ENCODE peak calls at places on chromosomes 1 and 21, in nine cellular contexts. One of them, this sample, is unnamed.

GRCh38 chr1:156963621-156964020 is 43.2 kb downstream of the LRRC71 start:
- DNase-seq in A673: no peak
- DNase-seq in heart right ventricle: no peak
- DNase-seq in pancreas: no peak
- DNase-seq in right atrium auricular region: no peak
- DNase-seq in uterus: no peak
- DNase-seq in stomach: no peak
- DNase-seq in left ventricle myocardium inferior: peak; percentile 22
- DNase-seq in psoas muscle: no peak
- DNase-seq in this sample: no peak

GRCh38 chr21:42486551-42486950 is 9.5 kb downstream of the RSPH1 start:
- DNase-seq in heart right ventricle: no peak
- DNase-seq in uterus: no peak
- DNase-seq in pancreas: no peak
- DNase-seq in left ventricle myocardium inferior: no peak
- DNase-seq in right atrium auricular region: no peak
- DNase-seq in A673: no peak
- DNase-seq in stomach: no peak
- DNase-seq in psoas muscle: no peak
- DNase-seq in this sample: no peak

GRCh38 chr1:204453141-204453772 is 41.3 kb downstream of the PIK3C2B start:
- DNase-seq in left ventricle myocardium inferior: no peak
- DNase-seq in right atrium auricular region: no peak
- DNase-seq in stomach: peak; percentile 46
- DNase-seq in A673: peak; percentile 96
- DNase-seq in heart right ventricle: no peak
- DNase-seq in pancreas: no peak
- DNase-seq in psoas muscle: no peak
- DNase-seq in uterus: no peak
- DNase-seq in this sample: no peak

GRCh38 chr1:192589813-192590212 is 14.2 kb downstream of the RGS1 start:
- DNase-seq in heart right ventricle: no peak
- DNase-seq in uterus: no peak
- DNase-seq in left ventricle myocardium inferior: no peak
- DNase-seq in stomach: no peak
- DNase-seq in pancreas: no peak
- DNase-seq in right atrium auricular region: no peak
- DNase-seq in A673: no peak
- DNase-seq in psoas muscle: no peak
- DNase-seq in this sample: no peak

GRCh38 chr1:203556047-203556851 is 62.3 kb downstream of the OPTC start:
- DNase-seq in left ventricle myocardium inferior: peak; percentile 72
- DNase-seq in uterus: peak; percentile 89
- DNase-seq in psoas muscle: peak; percentile 75
- DNase-seq in right atrium auricular region: peak; percentile 75
- DNase-seq in A673: no peak
- DNase-seq in heart right ventricle: peak; percentile 69
- DNase-seq in pancreas: no peak
- DNase-seq in stomach: no peak
- DNase-seq in this sample: peak; percentile 88

GRCh38 chr1:215083408-215083961 is 948 bp downstream of the KCNK2 start:
- DNase-seq in heart right ventricle: no peak
- DNase-seq in left ventricle myocardium inferior: no peak
- DNase-seq in stomach: no peak
- DNase-seq in uterus: no peak
- DNase-seq in psoas muscle: peak; percentile 15
- DNase-seq in pancreas: peak; percentile 47
- DNase-seq in A673: no peak
- DNase-seq in right atrium auricular region: no peak
- DNase-seq in this sample: peak; percentile 80

GRCh38 chr1:172442843-172443565 is 865 bp downstream of the PIGC start:
- DNase-seq in A673: no peak
- DNase-seq in stomach: no peak
- DNase-seq in pancreas: no peak
- DNase-seq in heart right ventricle: no peak
- DNase-seq in uterus: no peak
- DNase-seq in right atrium auricular region: no peak
- DNase-seq in psoas muscle: no peak
- DNase-seq in left ventricle myocardium inferior: no peak
- DNase-seq in this sample: no peak

GRCh38 chr21:44049606-44050005 is 37.5 kb downstream of the TRAPPC10 start:
- DNase-seq in right atrium auricular region: no peak
- DNase-seq in pancreas: peak; percentile 18
- DNase-seq in uterus: no peak
- DNase-seq in A673: no peak
- DNase-seq in stomach: no peak
- DNase-seq in left ventricle myocardium inferior: no peak
- DNase-seq in psoas muscle: no peak
- DNase-seq in heart right ventricle: no peak
- DNase-seq in this sample: no peak

GRCh38 chr1:187390157-187390556 is 561.4 kb downstream of the PLA2G4A start:
- DNase-seq in pancreas: no peak
- DNase-seq in stomach: no peak
- DNase-seq in heart right ventricle: no peak
- DNase-seq in right atrium auricular region: no peak
- DNase-seq in psoas muscle: no peak
- DNase-seq in uterus: no peak
- DNase-seq in left ventricle myocardium inferior: no peak
- DNase-seq in A673: peak; percentile 23
- DNase-seq in this sample: no peak

GRCh38 chr1:101959456-101959855 is 37.3 kb downstream of the OLFM3 start:
- DNase-seq in A673: no peak
- DNase-seq in psoas muscle: no peak
- DNase-seq in pancreas: no peak
- DNase-seq in left ventricle myocardium inferior: no peak
- DNase-seq in uterus: no peak
- DNase-seq in stomach: no peak
- DNase-seq in heart right ventricle: no peak
- DNase-seq in right atrium auricular region: no peak
- DNase-seq in this sample: no peak

GRCh38 chr1:180614746-180615145 is 17.1 kb upstream of the XPR1 start:
- DNase-seq in psoas muscle: no peak
- DNase-seq in stomach: no peak
- DNase-seq in left ventricle myocardium inferior: no peak
- DNase-seq in uterus: no peak
- DNase-seq in heart right ventricle: no peak
- DNase-seq in right atrium auricular region: no peak
- DNase-seq in pancreas: no peak
- DNase-seq in A673: no peak
- DNase-seq in this sample: no peak

GRCh38 chr1:54160351-54160750 is 7.6 kb upstream of the CDCP2 start:
- DNase-seq in psoas muscle: no peak
- DNase-seq in pancreas: no peak
- DNase-seq in heart right ventricle: no peak
- DNase-seq in stomach: no peak
- DNase-seq in uterus: no peak
- DNase-seq in A673: no peak
- DNase-seq in left ventricle myocardium inferior: no peak
- DNase-seq in right atrium auricular region: no peak
- DNase-seq in this sample: no peak

GRCh38 chr1:55654750-55655149 is 439.6 kb upstream of the USP24 start:
- DNase-seq in heart right ventricle: no peak
- DNase-seq in psoas muscle: no peak
- DNase-seq in uterus: peak; percentile 48
- DNase-seq in right atrium auricular region: no peak
- DNase-seq in left ventricle myocardium inferior: no peak
- DNase-seq in stomach: no peak
- DNase-seq in pancreas: no peak
- DNase-seq in A673: no peak
- DNase-seq in this sample: no peak

GRCh38 chr21:44375686-44376320 is 22.4 kb downstream of the TRPM2 start:
- DNase-seq in psoas muscle: no peak
- DNase-seq in pancreas: no peak
- DNase-seq in right atrium auricular region: no peak
- DNase-seq in stomach: no peak
- DNase-seq in uterus: no peak
- DNase-seq in left ventricle myocardium inferior: no peak
- DNase-seq in heart right ventricle: no peak
- DNase-seq in A673: no peak
- DNase-seq in this sample: no peak

GRCh38 chr1:196887515-196888239 is at the start of gene CFHR4:
- DNase-seq in right atrium auricular region: no peak
- DNase-seq in A673: no peak
- DNase-seq in heart right ventricle: no peak
- DNase-seq in left ventricle myocardium inferior: no peak
- DNase-seq in uterus: no peak
- DNase-seq in stomach: no peak
- DNase-seq in psoas muscle: no peak
- DNase-seq in pancreas: no peak
- DNase-seq in this sample: no peak

GRCh38 chr1:202852163-202852904 is 36.6 kb downstream of the RABIF start:
- DNase-seq in left ventricle myocardium inferior: no peak
- DNase-seq in psoas muscle: no peak
- DNase-seq in pancreas: no peak
- DNase-seq in heart right ventricle: no peak
- DNase-seq in uterus: no peak
- DNase-seq in A673: peak; percentile 68
- DNase-seq in stomach: peak; percentile 63
- DNase-seq in right atrium auricular region: no peak
- DNase-seq in this sample: no peak

GRCh38 chr1:215824245-215824644 is 257.1 kb downstream of the KCTD3 start:
- DNase-seq in pancreas: no peak
- DNase-seq in left ventricle myocardium inferior: no peak
- DNase-seq in psoas muscle: no peak
- DNase-seq in right atrium auricular region: no peak
- DNase-seq in uterus: no peak
- DNase-seq in stomach: no peak
- DNase-seq in heart right ventricle: no peak
- DNase-seq in A673: peak; percentile 4
- DNase-seq in this sample: no peak

DNA sequence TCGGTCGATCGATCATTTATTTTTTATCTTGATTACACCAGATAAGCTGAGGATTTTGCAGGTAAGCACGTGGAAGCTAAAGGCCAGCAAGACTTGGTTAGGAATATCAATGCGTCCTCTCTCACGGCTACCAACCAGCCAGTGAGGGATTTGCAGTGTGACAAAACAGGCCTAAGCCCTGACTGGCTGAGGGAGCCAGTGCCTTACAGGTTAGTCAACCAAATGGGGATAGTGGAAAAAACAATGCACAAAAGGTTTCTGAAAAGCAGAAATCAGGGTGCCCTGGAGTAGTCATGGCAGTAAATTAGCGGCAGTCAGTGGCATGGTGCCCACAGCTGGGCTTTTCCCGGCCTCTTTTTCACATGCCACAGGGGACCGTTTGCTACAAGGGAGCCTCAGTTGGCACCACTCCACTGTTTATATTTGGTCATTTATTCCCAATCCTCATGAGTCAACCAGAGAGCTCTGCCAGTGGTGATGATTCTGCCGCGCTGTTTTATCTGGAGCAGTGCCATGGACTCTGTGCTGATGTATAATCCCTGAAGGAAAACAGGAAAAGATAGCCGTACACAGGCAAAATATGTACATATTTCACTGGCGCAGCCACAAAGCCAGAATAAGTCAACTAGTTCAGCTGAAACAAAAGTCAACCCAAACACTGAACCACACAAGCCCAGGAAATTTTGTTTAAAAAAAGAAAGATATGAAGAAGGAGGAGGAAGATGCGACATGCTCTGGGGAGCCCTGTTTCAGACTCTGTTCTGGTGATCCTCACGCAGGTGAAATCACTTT is 167.7 kb downstream of the RHOU start:
- DNase-seq in left ventricle myocardium inferior: peak; percentile 64
- DNase-seq in A673: peak; percentile 76
- DNase-seq in pancreas: peak; percentile 92
- DNase-seq in uterus: peak; percentile 95
- DNase-seq in psoas muscle: peak; percentile 71
- DNase-seq in heart right ventricle: peak; percentile 63
- DNase-seq in stomach: peak; percentile 89
- DNase-seq in right atrium auricular region: peak; percentile 96
- DNase-seq in this sample: peak; percentile 92
- TF ChIP-seq CTCF in left ventricle myocardium inferior: no peak
- TF ChIP-seq CTCF in A673: no peak
- TF ChIP-seq CTCF in pancreas: no peak
- TF ChIP-seq CTCF in uterus: no peak
- TF ChIP-seq CTCF in psoas muscle: no peak
- TF ChIP-seq CTCF in heart right ventricle: no peak
- TF ChIP-seq CTCF in stomach: no peak
- TF ChIP-seq CTCF in right atrium auricular region: no peak
- TF ChIP-seq CTCF in this sample: no peak

GRCh38 chr1:3130268-3130667 is 61.3 kb downstream of the PRDM16 start:
- DNase-seq in left ventricle myocardium inferior: no peak
- DNase-seq in A673: no peak
- DNase-seq in heart right ventricle: no peak
- DNase-seq in uterus: no peak
- DNase-seq in psoas muscle: no peak
- DNase-seq in right atrium auricular region: no peak
- DNase-seq in stomach: no peak
- DNase-seq in pancreas: no peak
- DNase-seq in this sample: no peak
- H3K4me1 ChIP-seq in left ventricle myocardium inferior: peaks cover 92% of the 10 kb centered on the region
- H3K4me1 ChIP-seq in A673: no peaks in the 10 kb centered on the region
- H3K4me1 ChIP-seq in heart right ventricle: peaks cover 76% of the 10 kb centered on the region
- H3K4me1 ChIP-seq in uterus: peaks cover 11% of the 10 kb centered on the region
- H3K4me1 ChIP-seq in psoas muscle: peaks cover 17% of the 10 kb centered on the region
- H3K4me1 ChIP-seq in right atrium auricular region: no peaks in the 10 kb centered on the region
- H3K4me1 ChIP-seq in stomach: peaks cover 87% of the 10 kb centered on the region
- H3K4me1 ChIP-seq in pancreas: peaks cover 50% of the 10 kb centered on the region
- H3K4me1 ChIP-seq in this sample: no peaks in the 10 kb centered on the region

DNA sequence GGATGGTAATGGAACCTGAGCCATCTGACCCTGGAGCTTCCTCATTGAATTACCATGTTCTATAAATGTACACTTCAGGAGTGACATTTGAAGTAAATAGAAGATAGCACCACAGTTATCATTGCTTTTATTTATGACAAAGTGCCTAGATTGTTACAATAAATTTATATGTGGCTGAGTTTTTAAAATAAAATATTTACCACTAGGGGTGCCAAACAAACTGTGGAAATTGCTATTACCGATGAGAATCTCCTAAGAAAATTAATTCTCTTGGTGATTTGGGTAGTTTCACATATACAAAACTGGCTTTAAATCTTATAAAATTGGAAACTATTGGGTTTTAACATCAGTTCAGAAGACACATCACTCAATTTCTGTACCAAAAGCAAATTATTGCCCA is 1.4 kb upstream of the TNR start:
- DNase-seq in pancreas: no peak
- DNase-seq in right atrium auricular region: no peak
- DNase-seq in heart right ventricle: no peak
- DNase-seq in left ventricle myocardium inferior: no peak
- DNase-seq in stomach: no peak
- DNase-seq in uterus: no peak
- DNase-seq in A673: no peak
- DNase-seq in psoas muscle: no peak
- DNase-seq in this sample: no peak
- TF ChIP-seq CTCF in pancreas: no peak
- TF ChIP-seq CTCF in right atrium auricular region: peak; percentile 39
- TF ChIP-seq CTCF in heart right ventricle: no peak
- TF ChIP-seq CTCF in left ventricle myocardium inferior: no peak
- TF ChIP-seq CTCF in stomach: no peak
- TF ChIP-seq CTCF in uterus: no peak
- TF ChIP-seq CTCF in A673: peak; percentile 55
- TF ChIP-seq CTCF in psoas muscle: peak; percentile 26
- TF ChIP-seq CTCF in this sample: no peak

DNA sequence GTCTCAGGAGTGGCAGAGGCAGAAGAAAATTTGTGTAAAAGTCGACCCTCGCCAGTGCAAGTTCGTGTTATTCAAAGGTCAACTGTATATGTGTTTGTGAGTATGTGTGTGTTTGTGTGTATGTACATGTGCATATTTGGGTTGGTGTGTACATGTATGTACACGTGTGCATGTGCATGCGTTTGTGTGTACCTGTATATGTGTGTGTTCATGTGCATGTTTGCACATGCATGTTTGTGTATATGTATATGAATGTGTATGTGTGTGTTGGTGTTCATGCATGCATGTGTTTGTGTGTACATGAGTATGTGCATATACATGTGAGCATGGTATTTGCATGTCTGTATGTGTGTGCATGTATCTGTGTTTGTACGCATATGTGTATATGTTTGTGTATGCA is 21.7 kb upstream of the TENT5C start:
- DNase-seq in pancreas: no peak
- DNase-seq in heart right ventricle: no peak
- DNase-seq in left ventricle myocardium inferior: no peak
- DNase-seq in psoas muscle: no peak
- DNase-seq in A673: no peak
- DNase-seq in stomach: no peak
- DNase-seq in right atrium auricular region: no peak
- DNase-seq in uterus: no peak
- DNase-seq in this sample: peak; percentile 4
- H3K4me1 ChIP-seq in pancreas: peaks cover 5% of the 10 kb centered on the region
- H3K4me1 ChIP-seq in heart right ventricle: no peaks in the 10 kb centered on the region
- H3K4me1 ChIP-seq in left ventricle myocardium inferior: no peaks in the 10 kb centered on the region
- H3K4me1 ChIP-seq in psoas muscle: no peaks in the 10 kb centered on the region
- H3K4me1 ChIP-seq in A673: no peaks in the 10 kb centered on the region
- H3K4me1 ChIP-seq in stomach: peaks cover 11% of the 10 kb centered on the region
- H3K4me1 ChIP-seq in right atrium auricular region: no peaks in the 10 kb centered on the region
- H3K4me1 ChIP-seq in uterus: no peaks in the 10 kb centered on the region
- H3K4me1 ChIP-seq in this sample: no peaks in the 10 kb centered on the region